ENCODE peak calls at places on chromosomes 5 and 9, in seven cellular contexts. One of them, this sample, is unnamed. For H3K79me1, the result is how much of the 10 kb centered on the place peaks cover.

GRCh38 chr5:93649234-93649900 is 66.3 kb downstream of the NR2F1 start:
- DNase-seq in neuronal stem cell: no peak
- DNase-seq in mesenchymal stem cell: no peak
- DNase-seq in H1: no peak
- DNase-seq in IMR-90: no peak
- DNase-seq in H9: peak
- DNase-seq in trophoblast cell: no peak
- DNase-seq in this sample: no peak

GRCh38 chr9:38339496-38339895 is 53.0 kb upstream of the ALDH1B1 start:
- DNase-seq in neuronal stem cell: no peak
- DNase-seq in mesenchymal stem cell: no peak
- DNase-seq in H1: no peak
- DNase-seq in IMR-90: peak
- DNase-seq in H9: no peak
- DNase-seq in trophoblast cell: no peak
- DNase-seq in this sample: no peak

GRCh38 chr9:132648685-132649084 is 21.1 kb downstream of the DDX31 start:
- DNase-seq in neuronal stem cell: no peak
- DNase-seq in mesenchymal stem cell: no peak
- DNase-seq in H1: no peak
- DNase-seq in IMR-90: no peak
- DNase-seq in H9: no peak
- DNase-seq in trophoblast cell: no peak
- DNase-seq in this sample: no peak

GRCh38 chr5:59813761-59814562 is 79.6 kb downstream of the PDE4D start:
- DNase-seq in neuronal stem cell: peak
- DNase-seq in mesenchymal stem cell: peak
- DNase-seq in H1: no peak
- DNase-seq in IMR-90: peak
- DNase-seq in H9: no peak
- DNase-seq in trophoblast cell: peak
- DNase-seq in this sample: peak

GRCh38 chr9:3948826-3949578 is 350.9 kb downstream of the GLIS3 start:
- DNase-seq in neuronal stem cell: no peak
- DNase-seq in mesenchymal stem cell: peak
- DNase-seq in H1: no peak
- DNase-seq in IMR-90: peak
- DNase-seq in H9: no peak
- DNase-seq in trophoblast cell: no peak
- DNase-seq in this sample: peak

GRCh38 chr5:144421411-144421810 is 250.7 kb downstream of the KCTD16 start:
- DNase-seq in neuronal stem cell: no peak
- DNase-seq in mesenchymal stem cell: peak
- DNase-seq in H1: no peak
- DNase-seq in IMR-90: no peak
- DNase-seq in H9: no peak
- DNase-seq in trophoblast cell: peak
- DNase-seq in this sample: peak

GRCh38 chr9:114497220-114497619 is 8.1 kb downstream of the WHRN start:
- DNase-seq in neuronal stem cell: no peak
- DNase-seq in mesenchymal stem cell: no peak
- DNase-seq in H1: no peak
- DNase-seq in IMR-90: no peak
- DNase-seq in H9: no peak
- DNase-seq in trophoblast cell: no peak
- DNase-seq in this sample: no peak

GRCh38 chr5:6750142-6750840 is 37.1 kb downstream of the TENT4A start:
- DNase-seq in neuronal stem cell: no peak
- DNase-seq in mesenchymal stem cell: no peak
- DNase-seq in H1: no peak
- DNase-seq in IMR-90: no peak
- DNase-seq in H9: no peak
- DNase-seq in trophoblast cell: no peak
- DNase-seq in this sample: no peak

GRCh38 chr9:14251146-14252071 is 62.5 kb downstream of the NFIB start:
- DNase-seq in neuronal stem cell: no peak
- DNase-seq in mesenchymal stem cell: peak
- DNase-seq in H1: no peak
- DNase-seq in IMR-90: peak
- DNase-seq in H9: no peak
- DNase-seq in trophoblast cell: peak
- DNase-seq in this sample: peak

GRCh38 chr5:103469288-103470065 is 93.1 kb downstream of the NUDT12 start:
- DNase-seq in neuronal stem cell: no peak
- DNase-seq in mesenchymal stem cell: peak
- DNase-seq in H1: no peak
- DNase-seq in IMR-90: peak
- DNase-seq in H9: no peak
- DNase-seq in trophoblast cell: no peak
- DNase-seq in this sample: no peak

GRCh38 chr5:94968507-94969095 is 316.3 kb downstream of the MCTP1 start:
- DNase-seq in neuronal stem cell: peak
- DNase-seq in mesenchymal stem cell: peak
- DNase-seq in H1: no peak
- DNase-seq in IMR-90: peak
- DNase-seq in H9: peak
- DNase-seq in trophoblast cell: peak
- DNase-seq in this sample: peak

GRCh38 chr5:113510836-113511451 is 2.5 kb upstream of the YTHDC2 start:
- DNase-seq in neuronal stem cell: no peak
- DNase-seq in mesenchymal stem cell: peak
- DNase-seq in H1: no peak
- DNase-seq in IMR-90: peak
- DNase-seq in H9: no peak
- DNase-seq in trophoblast cell: no peak
- DNase-seq in this sample: no peak

GRCh38 chr9:135128035-135128670 is 40.7 kb downstream of the OLFM1 start:
- DNase-seq in neuronal stem cell: peak
- DNase-seq in mesenchymal stem cell: no peak
- DNase-seq in H1: no peak
- DNase-seq in IMR-90: no peak
- DNase-seq in H9: no peak
- DNase-seq in trophoblast cell: no peak
- DNase-seq in this sample: peak

GRCh38 chr5:73644385-73644963 is 18.5 kb downstream of the ARHGEF28 start:
- DNase-seq in neuronal stem cell: no peak
- DNase-seq in mesenchymal stem cell: no peak
- DNase-seq in H1: no peak
- DNase-seq in IMR-90: no peak
- DNase-seq in H9: no peak
- DNase-seq in trophoblast cell: no peak
- DNase-seq in this sample: no peak

GRCh38 chr5:32331927-32332274 is 19.2 kb upstream of the MTMR12 start:
- DNase-seq in neuronal stem cell: no peak
- DNase-seq in mesenchymal stem cell: no peak
- DNase-seq in H1: no peak
- DNase-seq in IMR-90: no peak
- DNase-seq in H9: no peak
- DNase-seq in trophoblast cell: no peak
- DNase-seq in this sample: no peak

GRCh38 chr9:77523891-77524290 is 124.2 kb downstream of the GNA14 start:
- DNase-seq in neuronal stem cell: no peak
- DNase-seq in mesenchymal stem cell: no peak
- DNase-seq in H1: no peak
- DNase-seq in IMR-90: no peak
- DNase-seq in H9: no peak
- DNase-seq in trophoblast cell: no peak
- DNase-seq in this sample: no peak

GRCh38 chr5:109164001-109164400 is 245.8 kb downstream of the PJA2 start:
- DNase-seq in neuronal stem cell: no peak
- DNase-seq in mesenchymal stem cell: no peak
- DNase-seq in H1: no peak
- DNase-seq in IMR-90: no peak
- DNase-seq in H9: no peak
- DNase-seq in trophoblast cell: no peak
- DNase-seq in this sample: no peak

DNA sequence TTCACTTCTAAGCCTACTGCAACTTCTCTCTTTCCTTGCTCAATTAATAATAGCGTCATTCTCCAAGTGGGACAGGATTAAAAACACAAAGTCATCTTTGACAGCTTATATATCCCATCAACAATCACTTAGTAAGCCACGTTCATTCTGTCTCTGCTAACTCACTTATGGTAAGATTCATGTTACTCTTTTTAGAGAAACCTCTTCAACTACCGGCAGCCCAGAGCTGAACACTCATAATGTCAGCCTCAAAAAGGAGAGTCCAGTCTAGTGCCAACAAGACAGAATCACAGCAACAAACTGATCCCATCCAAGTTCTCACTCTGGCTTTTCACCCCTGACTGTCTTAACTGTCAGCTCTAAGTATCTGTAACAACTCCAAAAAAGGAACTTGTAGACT is 196.0 kb downstream of the RAB3C start:
- DNase-seq in neuronal stem cell: no peak
- DNase-seq in mesenchymal stem cell: no peak
- DNase-seq in H1: no peak
- DNase-seq in IMR-90: no peak
- DNase-seq in H9: no peak
- DNase-seq in trophoblast cell: no peak
- DNase-seq in this sample: no peak
- H2BK5ac ChIP-seq in neuronal stem cell: no peak
- H2BK5ac ChIP-seq in mesenchymal stem cell: no peak
- H2BK5ac ChIP-seq in H1: no peak
- H2BK5ac ChIP-seq in IMR-90: no peak
- H2BK5ac ChIP-seq in H9: no peak
- H2BK5ac ChIP-seq in trophoblast cell: no peak
- H2BK5ac ChIP-seq in this sample: no peak

DNA sequence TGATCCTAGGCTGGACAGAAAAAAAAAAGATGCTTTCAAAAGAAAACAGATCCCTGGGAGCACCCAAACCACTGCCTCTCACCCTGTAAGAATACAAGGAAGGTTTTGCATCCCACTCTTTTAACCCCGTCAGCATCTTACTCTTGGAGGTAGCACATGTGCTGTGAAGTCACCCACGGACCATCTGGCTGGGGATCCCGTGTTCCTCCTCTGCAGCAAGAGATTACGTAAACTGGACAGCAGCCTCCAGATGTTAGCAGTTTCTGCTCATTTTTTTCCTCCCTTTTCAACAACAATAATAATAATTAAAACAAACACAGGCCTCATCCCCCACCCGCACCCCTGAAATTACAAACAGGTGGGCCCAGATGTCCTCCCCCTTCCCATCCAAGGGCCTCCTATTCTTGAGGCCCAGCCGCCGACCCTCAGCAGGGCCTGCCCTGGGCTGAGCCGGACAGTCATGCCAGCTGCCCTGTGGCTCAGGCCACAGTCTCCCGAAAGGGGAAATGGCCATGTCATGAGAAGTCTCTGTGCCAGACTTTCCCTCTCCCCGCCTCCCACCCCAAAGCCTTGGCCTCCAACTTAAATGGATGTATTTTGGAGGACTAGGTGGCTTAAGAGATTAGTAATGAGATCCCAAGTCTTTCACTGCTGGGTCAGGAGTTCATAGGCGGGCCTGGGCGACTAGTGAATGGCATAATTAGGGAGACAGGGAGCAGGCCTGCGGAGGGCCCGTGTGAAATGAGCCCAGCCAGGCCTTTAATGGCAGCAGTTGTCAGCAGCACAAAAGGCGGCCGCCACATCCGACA is 165.1 kb downstream of the PAPPA start:
- DNase-seq in neuronal stem cell: peak
- DNase-seq in mesenchymal stem cell: peak
- DNase-seq in H1: no peak
- DNase-seq in IMR-90: peak
- DNase-seq in H9: no peak
- DNase-seq in trophoblast cell: no peak
- DNase-seq in this sample: peak
- H3K27ac ChIP-seq in neuronal stem cell: no peak
- H3K27ac ChIP-seq in mesenchymal stem cell: no peak
- H3K27ac ChIP-seq in H1: no peak
- H3K27ac ChIP-seq in IMR-90: no peak
- H3K27ac ChIP-seq in H9: no peak
- H3K27ac ChIP-seq in trophoblast cell: no peak
- H3K27ac ChIP-seq in this sample: no peak

DNA sequence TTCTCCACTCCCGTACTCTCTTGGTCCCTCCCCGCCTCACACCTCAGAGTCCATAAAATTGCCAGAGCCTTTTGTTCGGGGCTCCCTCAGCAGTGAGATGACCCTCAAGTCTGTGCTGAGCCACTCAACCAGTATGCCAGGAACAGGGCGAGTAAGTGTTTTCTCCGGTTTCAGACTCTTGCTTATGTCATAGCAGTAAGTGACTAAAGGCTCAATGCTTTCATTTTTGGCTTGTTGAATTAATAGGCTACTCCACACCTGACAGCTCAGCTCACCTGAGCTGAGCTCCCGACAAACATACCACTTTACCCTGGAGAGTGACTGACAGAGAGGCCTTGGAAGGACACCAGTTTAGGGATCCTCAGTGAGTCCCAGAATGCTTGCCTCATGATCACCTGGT is 30.5 kb downstream of the PCSK1 start:
- DNase-seq in neuronal stem cell: no peak
- DNase-seq in mesenchymal stem cell: no peak
- DNase-seq in H1: no peak
- DNase-seq in IMR-90: no peak
- DNase-seq in H9: no peak
- DNase-seq in trophoblast cell: no peak
- DNase-seq in this sample: no peak
- H3K79me1 ChIP-seq in neuronal stem cell: under half
- H3K79me1 ChIP-seq in mesenchymal stem cell: under half
- H3K79me1 ChIP-seq in H1: under half
- H3K79me1 ChIP-seq in IMR-90: under half
- H3K79me1 ChIP-seq in H9: under half
- H3K79me1 ChIP-seq in trophoblast cell: under half
- H3K79me1 ChIP-seq in this sample: under half

GRCh38 chr9:34463901-34464232 is 5.3 kb downstream of the DNAI1 start:
- DNase-seq in neuronal stem cell: no peak
- DNase-seq in mesenchymal stem cell: no peak
- DNase-seq in H1: no peak
- DNase-seq in IMR-90: no peak
- DNase-seq in H9: no peak
- DNase-seq in trophoblast cell: no peak
- DNase-seq in this sample: no peak

GRCh38 chr9:34463098-34463900 is 4.7 kb downstream of the DNAI1 start:
- DNase-seq in neuronal stem cell: no peak
- DNase-seq in mesenchymal stem cell: peak
- DNase-seq in H1: no peak
- DNase-seq in IMR-90: peak
- DNase-seq in H9: no peak
- DNase-seq in trophoblast cell: no peak
- DNase-seq in this sample: no peak

GRCh38 chr9:34459941-34460340 is 1.3 kb downstream of the DNAI1 start:
- DNase-seq in neuronal stem cell: no peak
- DNase-seq in mesenchymal stem cell: peak
- DNase-seq in H1: no peak
- DNase-seq in IMR-90: peak
- DNase-seq in H9: no peak
- DNase-seq in trophoblast cell: no peak
- DNase-seq in this sample: no peak

GRCh38 chr9:34465468-34465867 is 6.9 kb downstream of the DNAI1 start:
- DNase-seq in neuronal stem cell: no peak
- DNase-seq in mesenchymal stem cell: no peak
- DNase-seq in H1: no peak
- DNase-seq in IMR-90: no peak
- DNase-seq in H9: no peak
- DNase-seq in trophoblast cell: no peak
- DNase-seq in this sample: no peak

DNA sequence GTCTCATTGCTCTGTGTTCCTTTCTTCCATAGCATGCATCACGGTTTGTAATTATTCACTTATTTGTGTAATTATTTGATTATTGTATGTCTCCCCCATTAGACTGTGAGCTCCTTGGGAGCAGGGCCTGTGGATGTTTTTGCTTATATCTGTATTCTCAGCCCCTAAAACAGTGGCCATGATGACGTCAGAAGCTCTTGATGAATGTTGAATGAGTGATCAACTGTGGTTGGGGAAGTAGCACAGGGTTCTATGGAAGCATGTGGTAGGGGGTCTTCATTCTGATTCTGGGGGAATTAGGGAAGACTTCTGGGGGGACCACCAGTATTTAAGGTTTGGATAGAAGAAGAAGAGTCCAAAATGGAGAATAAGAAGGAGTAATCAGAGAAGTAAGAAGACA is 6.0 kb downstream of the DNAI1 start:
- DNase-seq in neuronal stem cell: no peak
- DNase-seq in mesenchymal stem cell: no peak
- DNase-seq in H1: no peak
- DNase-seq in IMR-90: no peak
- DNase-seq in H9: no peak
- DNase-seq in trophoblast cell: no peak
- DNase-seq in this sample: no peak
- H2BK5ac ChIP-seq in neuronal stem cell: no peak
- H2BK5ac ChIP-seq in mesenchymal stem cell: no peak
- H2BK5ac ChIP-seq in H1: no peak
- H2BK5ac ChIP-seq in IMR-90: no peak
- H2BK5ac ChIP-seq in H9: no peak
- H2BK5ac ChIP-seq in trophoblast cell: no peak
- H2BK5ac ChIP-seq in this sample: no peak

This sample was measured in mesendoderm.